ENCODE peak calls at places on chromosomes 4 and X, in four cellular contexts. Z, F, V and W are unnamed samples.

GRCh38 chr4:13461511-13461910 is 22.6 kb downstream of the RAB28 start:
- DNase-seq in Z (no peak), F (no peak), V (no peak), W (no peak)

GRCh38 chr4:11608992-11609391 is 180.3 kb upstream of the HS3ST1 start:
- DNase-seq in Z (no peak), F (no peak), V (no peak), W (no peak)

GRCh38 chr4:10917475-10918103 is 233.0 kb upstream of the CLNK start:
- DNase-seq in Z (no peak), F (no peak), V (no peak), W (no peak)

GRCh38 chr4:105637409-105638258 is 70.9 kb downstream of the INTS12 start:
- DNase-seq in Z (no peak), F (peak; percentile 67), V (peak; percentile 82), W (peak; percentile 73)

GRCh38 chr4:150116506-150116905 is 38.3 kb downstream of the DCLK2 start:
- DNase-seq in Z (no peak), F (no peak), V (no peak), W (no peak)

GRCh38 chr4:26015133-26015651 is 101.2 kb downstream of the SMIM20 start:
- DNase-seq in Z (peak; percentile 99), F (peak; percentile 53), V (no peak), W (peak; percentile 82)

GRCh38 chrX:2875798-2876399 is 47.2 kb downstream of the GYG2 start:
- DNase-seq in Z (no peak), F (no peak), V (no peak), W (no peak)

GRCh38 chrX:16711219-16712115 is 1.0 kb downstream of the CTPS2 start:
- DNase-seq in Z (no peak), F (no peak), V (no peak), W (peak; percentile 16)

DNA sequence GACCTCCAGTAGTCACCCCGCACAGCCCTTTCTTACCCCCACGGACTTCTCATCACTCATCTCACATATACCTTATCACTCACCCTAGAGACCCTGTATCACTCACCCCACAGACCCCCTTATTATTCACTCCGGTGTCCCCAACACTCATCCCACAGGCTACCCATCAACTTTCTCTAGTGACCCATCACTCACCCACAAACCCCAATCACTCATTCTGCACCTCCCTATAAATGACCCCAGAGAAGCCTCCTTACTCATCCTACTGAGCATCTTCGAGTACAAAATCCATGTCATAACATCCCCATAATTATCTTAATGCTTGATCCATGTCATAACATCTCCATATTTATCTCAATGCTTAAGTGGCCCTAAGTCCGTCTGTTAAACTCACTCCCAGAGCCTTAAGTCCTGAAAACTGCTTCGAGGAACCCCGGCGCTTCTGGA is 934 bp downstream of the ZNF41 start:
- DNase-seq in Z (no peak), F (no peak), V (no peak), W (no peak)
- H3K27me3 ChIP-seq in Z (no peaks in the 10 kb centered on the region), F (no peaks in the 10 kb centered on the region), V (no peaks in the 10 kb centered on the region), W (no peaks in the 10 kb centered on the region)

GRCh38 chr4:140497776-140498636 is at the start of gene MGAT4D:
- DNase-seq in Z (peak; percentile 0), F (no peak), V (no peak), W (no peak)

DNA sequence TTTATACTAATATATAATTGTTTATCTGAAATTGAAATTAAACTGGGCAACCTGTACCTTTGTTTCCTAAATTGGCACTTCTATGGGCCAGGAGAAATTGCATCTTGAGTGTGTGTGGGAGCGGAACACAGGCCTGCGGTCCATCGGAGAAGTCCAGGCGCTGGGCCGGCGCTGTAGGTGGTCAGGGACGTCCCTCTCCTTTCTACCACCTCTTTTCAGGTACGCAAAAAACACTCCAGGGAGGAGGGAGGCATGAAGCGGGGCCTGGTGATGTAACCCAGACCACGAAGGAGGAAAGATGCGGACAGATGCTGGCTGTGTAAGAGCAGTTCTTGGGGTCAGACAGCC is 691 bp downstream of the MGAT4D start:
- DNase-seq in Z (no peak), F (no peak), V (no peak), W (no peak)
- H3K27me3 ChIP-seq in Z (no peaks in the 10 kb centered on the region), F (peaks cover 3% of the 10 kb centered on the region), V (no peaks in the 10 kb centered on the region), W (no peaks in the 10 kb centered on the region)

DNA sequence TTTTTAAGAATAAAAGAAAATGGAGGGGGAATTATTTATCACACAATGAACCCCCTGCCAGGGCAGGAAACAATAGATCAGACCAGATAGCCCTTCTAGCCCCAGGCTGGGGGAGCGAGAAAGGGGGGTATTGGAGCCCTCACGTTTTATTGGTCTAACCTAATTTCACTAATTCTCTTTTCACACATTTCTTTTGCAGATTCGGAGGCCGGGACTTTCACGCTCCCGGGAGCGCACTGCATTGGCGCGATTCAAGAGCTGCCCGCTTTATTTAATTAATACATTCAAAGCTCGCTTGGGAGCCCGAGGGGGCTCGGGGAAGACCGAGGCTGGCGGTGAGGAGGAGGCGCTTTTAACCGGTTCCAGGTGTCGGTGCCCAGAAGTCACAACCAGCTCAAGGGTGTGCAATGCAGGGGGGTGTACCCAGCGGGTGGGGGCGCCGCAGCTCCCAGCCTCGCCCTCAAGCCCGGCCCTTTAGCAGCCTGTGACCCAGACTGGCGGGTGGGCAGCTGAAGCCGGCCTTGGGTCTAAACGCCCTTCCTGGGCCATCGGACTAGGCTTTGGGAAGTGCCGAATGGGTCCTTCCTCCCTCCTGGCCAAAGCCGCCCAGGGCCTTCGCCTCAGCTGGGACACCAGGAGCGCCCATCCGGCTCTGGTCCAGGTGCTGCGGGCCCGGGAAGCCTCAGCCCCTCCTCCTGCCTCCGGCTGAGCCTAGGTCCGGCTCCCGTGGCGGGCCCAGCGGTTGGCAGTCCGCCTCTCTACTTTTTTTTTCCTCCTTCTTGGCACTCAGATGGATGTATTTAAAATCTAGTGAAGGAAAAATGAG is 5.3 kb downstream of the NEUROG2 start:
- DNase-seq in Z (no peak), F (no peak), V (no peak), W (no peak)
- H3K27me3 ChIP-seq in Z (peaks cover 42% of the 10 kb centered on the region), F (peaks cover 56% of the 10 kb centered on the region), V (peaks cover 17% of the 10 kb centered on the region), W (peaks cover 33% of the 10 kb centered on the region)

GRCh38 chr4:183798249-183798920 is 106.7 kb upstream of the STOX2 start:
- DNase-seq in Z (no peak), F (no peak), V (peak; percentile 34), W (no peak)

GRCh38 chr4:183798921-183799307 is 106.2 kb upstream of the STOX2 start:
- DNase-seq in Z (no peak), F (no peak), V (no peak), W (no peak)

GRCh38 chr4:183801460-183802168 is 103.5 kb upstream of the STOX2 start:
- DNase-seq in Z (no peak), F (no peak), V (peak; percentile 66), W (no peak)

GRCh38 chr4:183797041-183797444 is 108.1 kb upstream of the STOX2 start:
- DNase-seq in Z (peak; percentile 29), F (peak; percentile 50), V (peak; percentile 74), W (peak; percentile 57)

GRCh38 chr4:183797445-183798248 is 107.5 kb upstream of the STOX2 start:
- DNase-seq in Z (peak; percentile 58), F (peak; percentile 38), V (peak; percentile 56), W (peak; percentile 60)
- H3K27me3 ChIP-seq in Z (no peaks in the 10 kb centered on the region), F (no peaks in the 10 kb centered on the region), V (no peaks in the 10 kb centered on the region), W (peaks cover 64% of the 10 kb centered on the region)

DNA sequence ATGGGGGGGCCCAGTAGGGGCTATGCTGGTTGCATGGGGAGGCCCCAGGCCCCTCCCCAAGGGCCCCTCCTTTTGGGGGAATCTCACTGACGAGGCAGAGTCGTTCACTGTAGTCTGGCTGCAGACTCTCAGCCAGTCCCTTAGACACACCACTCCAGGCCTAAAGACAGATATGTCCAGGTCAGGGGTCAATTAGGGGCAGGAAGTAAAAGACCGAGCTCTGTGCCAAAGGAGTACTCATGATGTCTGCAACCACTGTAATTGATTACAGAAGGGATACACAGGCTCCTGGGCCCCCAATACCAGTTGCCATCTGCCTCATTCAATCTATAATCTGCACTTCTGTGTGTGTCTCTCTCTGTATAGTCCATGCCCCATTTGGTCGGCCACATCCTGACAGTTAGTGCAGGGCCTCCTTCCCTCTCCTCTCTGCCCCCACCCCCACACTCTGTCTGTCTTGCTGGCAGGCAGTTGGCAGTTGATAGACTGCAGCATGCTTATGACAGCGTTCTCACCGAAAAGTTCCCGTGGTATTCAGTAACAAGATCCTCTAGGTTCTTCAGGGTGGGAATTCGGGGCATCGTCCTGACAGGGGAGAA is 1.3 kb upstream of the CXorf65 start:
- DNase-seq in Z (no peak), F (no peak), V (no peak), W (no peak)
- H3K27me3 ChIP-seq in Z (no peaks in the 10 kb centered on the region), F (no peaks in the 10 kb centered on the region), V (no peaks in the 10 kb centered on the region), W (no peaks in the 10 kb centered on the region)

GRCh38 chr4:1968667-1969295 is 40.0 kb downstream of the NELFA start:
- DNase-seq in Z (no peak), F (no peak), V (no peak), W (no peak)
- H3K27me3 ChIP-seq in Z (no peaks in the 10 kb centered on the region), F (no peaks in the 10 kb centered on the region), V (no peaks in the 10 kb centered on the region), W (no peaks in the 10 kb centered on the region)

DNA sequence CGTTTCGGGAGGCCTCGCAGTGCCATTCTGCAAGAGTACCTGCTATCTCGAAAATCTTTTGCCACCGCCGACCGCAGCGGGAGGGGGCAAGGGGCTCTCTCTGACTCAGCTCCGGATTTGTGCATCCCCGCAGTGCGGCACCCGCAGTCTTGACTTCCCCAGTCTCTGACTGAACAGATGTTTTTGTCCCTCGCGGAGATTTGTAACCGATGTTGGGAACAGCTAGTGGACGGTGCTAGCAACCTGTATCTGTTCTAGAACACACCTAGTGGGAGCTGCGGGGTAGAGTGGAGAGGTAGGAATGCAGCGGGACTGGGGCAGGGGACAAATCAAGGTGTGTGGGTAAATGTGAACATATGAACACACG is 17.2 kb downstream of the NKX6-1 start:
- DNase-seq in Z (no peak), F (no peak), V (no peak), W (no peak)
- H3K27me3 ChIP-seq in Z (no peaks in the 10 kb centered on the region), F (peaks cover 48% of the 10 kb centered on the region), V (peaks cover 12% of the 10 kb centered on the region), W (peaks cover 67% of the 10 kb centered on the region)

GRCh38 chr4:56655627-56656345 is 25.3 kb downstream of the HOPX start:
- DNase-seq in Z (peak; percentile 10), F (no peak), V (no peak), W (peak; percentile 26)
- H3K27me3 ChIP-seq in Z (no peaks in the 10 kb centered on the region), F (peaks cover 4% of the 10 kb centered on the region), V (no peaks in the 10 kb centered on the region), W (no peaks in the 10 kb centered on the region)